ENCODE peak calls at places on chromosomes 6 and 20, in eight cellular contexts. N is GM20000, Q is nephron progenitor cell, X is pancreas, G is thoracic aorta, E is Panc1, U is cardiac fibroblast, B is HCT116. Y is an unnamed sample.

GRCh38 chr20:49323622-49324238 is 45.9 kb upstream of the ZNFX1 start:
- DNase-seq in N (peak), Q (no peak), X (no peak), G (no peak), E (no peak), U (peak), B (peak), Y (peak)

GRCh38 chr6:16162003-16162402 is 33.1 kb downstream of the MYLIP start:
- DNase-seq in N (no peak), Q (no peak), X (no peak), G (no peak), E (no peak), U (no peak), B (no peak), Y (no peak)

GRCh38 chr20:35171753-35172433 is at the start of gene PROCR:
- DNase-seq in N (peak), Q (peak), X (peak), G (peak), E (peak), U (peak), B (peak), Y (peak)

GRCh38 chr20:62792182-62792939 is 3.9 kb upstream of the MRGBP start:
- DNase-seq in N (no peak), Q (no peak), X (no peak), G (no peak), E (no peak), U (no peak), B (no peak), Y (peak)

GRCh38 chr6:163964778-163965177 is 550.3 kb downstream of the QKI start:
- DNase-seq in N (no peak), Q (no peak), X (no peak), G (no peak), E (no peak), U (no peak), B (no peak), Y (no peak)

GRCh38 chr6:1600764-1601615 is 8.7 kb upstream of the FOXC1 start:
- DNase-seq in N (no peak), Q (no peak), X (no peak), G (no peak), E (no peak), U (no peak), B (no peak), Y (no peak)

GRCh38 chr6:148619891-148620290 is 126.9 kb upstream of the UST start:
- DNase-seq in N (no peak), Q (no peak), X (no peak), G (no peak), E (no peak), U (no peak), B (no peak), Y (no peak)

GRCh38 chr20:18279231-18279630 is 9.1 kb upstream of the ZNF133 start:
- DNase-seq in N (no peak), Q (no peak), X (no peak), G (no peak), E (no peak), U (no peak), B (no peak), Y (no peak)

GRCh38 chr6:161526794-161527193 is 252.9 kb upstream of the AGPAT4 start:
- DNase-seq in N (no peak), Q (no peak), X (no peak), G (no peak), E (no peak), U (no peak), B (no peak), Y (no peak)

GRCh38 chr6:40338306-40338705 is 248.9 kb downstream of the LRFN2 start:
- DNase-seq in N (no peak), Q (no peak), X (no peak), G (no peak), E (no peak), U (no peak), B (no peak), Y (no peak)

GRCh38 chr6:43716099-43716498 is 28.5 kb upstream of the MRPS18A start:
- DNase-seq in N (no peak), Q (no peak), X (no peak), G (no peak), E (no peak), U (peak), B (no peak), Y (no peak)

GRCh38 chr6:39178235-39178634 is 51.0 kb downstream of the KCNK5 start:
- DNase-seq in N (no peak), Q (no peak), X (no peak), G (no peak), E (no peak), U (no peak), B (no peak), Y (no peak)

GRCh38 chr6:125102901-125103300 is 50.7 kb upstream of the TPD52L1 start:
- DNase-seq in N (no peak), Q (no peak), X (no peak), G (no peak), E (no peak), U (peak), B (peak), Y (peak)

GRCh38 chr20:62183426-62184142 is 756 bp downstream of the MTG2 start:
- DNase-seq in N (no peak), Q (no peak), X (peak), G (no peak), E (no peak), U (peak), B (no peak), Y (no peak)

GRCh38 chr6:32387946-32388345 is 16.2 kb upstream of the TSBP1 start:
- DNase-seq in N (no peak), Q (no peak), X (no peak), G (no peak), E (no peak), U (no peak), B (no peak), Y (no peak)

GRCh38 chr6:32397252-32397920 is 9.6 kb downstream of the BTNL2 start:
- DNase-seq in N (peak), Q (no peak), X (no peak), G (no peak), E (no peak), U (no peak), B (no peak), Y (no peak)

GRCh38 chr6:32396028-32396427 is 11.0 kb downstream of the BTNL2 start:
- DNase-seq in N (no peak), Q (no peak), X (no peak), G (no peak), E (no peak), U (no peak), B (no peak), Y (no peak)

GRCh38 chr6:32393660-32394420 is 13.1 kb downstream of the BTNL2 start:
- DNase-seq in N (no peak), Q (no peak), X (no peak), G (no peak), E (no peak), U (peak), B (no peak), Y (no peak)
- TF ChIP-seq CTCF in N (no peak), Q (no peak), X (no peak), G (no peak), E (no peak), U (no peak), B (no peak), Y (no peak)

DNA sequence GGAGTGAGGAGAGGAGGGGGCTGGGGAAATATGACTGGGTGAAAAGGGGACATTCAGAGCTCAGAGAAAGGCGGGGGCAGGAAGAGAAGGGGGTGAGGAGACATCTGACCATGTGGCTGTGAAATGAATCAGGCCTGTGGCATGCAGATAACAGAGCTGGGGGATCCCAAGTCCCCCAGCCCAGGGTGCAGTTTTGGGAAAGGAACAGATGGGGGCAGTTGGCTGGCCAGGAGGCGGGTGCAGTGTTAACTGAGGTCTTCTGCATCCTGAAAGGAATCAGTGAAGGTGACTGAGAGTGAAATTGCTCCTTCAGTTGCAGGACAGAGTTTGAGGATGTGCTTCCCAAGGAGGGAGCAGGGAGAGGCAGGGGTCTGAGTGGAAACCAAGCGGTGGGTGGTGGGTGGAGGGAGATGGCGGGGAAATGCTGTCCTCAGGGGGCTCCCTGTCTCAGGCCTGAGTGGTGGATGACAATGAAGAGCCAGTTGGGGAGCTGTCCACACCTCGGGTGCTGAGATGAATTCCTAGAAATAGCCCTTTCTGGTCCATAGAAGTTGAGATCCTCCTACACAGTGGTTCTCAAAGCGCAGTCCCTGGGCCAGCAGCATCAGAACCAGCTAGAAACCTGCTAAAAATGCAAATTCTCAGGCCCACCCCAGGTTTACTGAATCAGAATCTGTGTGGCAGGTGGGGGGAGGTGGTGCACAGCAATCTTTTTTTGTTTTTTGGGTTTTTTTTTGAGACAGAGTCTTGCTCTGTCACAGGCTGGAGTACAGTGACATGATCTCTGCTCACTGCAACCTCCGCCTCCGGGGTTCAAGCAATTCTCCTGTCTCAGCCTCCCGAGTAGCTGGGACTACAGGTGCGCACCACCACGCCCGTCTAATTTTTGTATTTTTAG is 26.0 kb upstream of the CCDC167 start:
- DNase-seq in N (no peak), Q (peak), X (no peak), G (no peak), E (no peak), U (no peak), B (no peak), Y (no peak)
- TF ChIP-seq CTCF in N (no peak), Q (no peak), X (no peak), G (no peak), E (no peak), U (no peak), B (no peak), Y (no peak)

DNA sequence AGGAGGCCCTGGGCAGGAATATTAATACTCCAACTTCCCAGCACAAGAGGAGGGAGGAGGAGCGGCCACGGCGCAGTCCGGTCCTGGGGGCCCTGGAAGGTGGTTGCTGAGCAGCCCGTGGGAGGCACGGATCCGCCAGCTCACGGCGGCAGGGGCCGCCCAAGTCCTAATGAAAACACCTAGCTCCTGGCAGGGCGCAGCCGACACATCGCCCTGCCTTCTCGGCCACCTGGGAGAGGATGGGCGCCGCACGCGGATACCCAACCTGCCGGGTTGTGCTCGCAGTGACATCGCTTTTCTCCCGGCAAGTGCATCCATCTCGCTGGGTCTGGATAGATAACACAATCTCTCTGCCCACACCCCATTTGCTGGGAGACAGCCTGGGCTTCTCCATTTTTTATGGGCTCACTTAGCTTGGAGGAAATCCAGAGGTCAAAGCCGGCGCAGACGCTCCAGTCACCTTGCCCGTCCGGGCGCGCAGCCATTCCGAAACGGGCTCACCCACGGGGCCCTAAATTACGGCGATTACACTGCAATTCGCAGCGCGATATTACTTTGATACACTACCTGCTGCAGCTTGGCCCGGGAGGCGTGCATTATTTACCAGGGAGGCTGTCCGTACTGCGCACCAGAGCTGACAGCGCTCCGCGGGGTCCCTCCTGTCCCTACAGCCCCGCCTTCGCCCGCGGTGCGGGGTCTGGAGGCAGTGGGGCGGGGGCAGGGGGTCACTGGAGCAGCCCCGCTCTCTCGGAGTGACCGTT is 36.2 kb upstream of the CCDC167 start:
- DNase-seq in N (peak), Q (peak), X (no peak), G (no peak), E (no peak), U (no peak), B (no peak), Y (peak)
- TF ChIP-seq CTCF in N (peak), Q (no peak), X (no peak), G (no peak), E (no peak), U (no peak), B (no peak), Y (no peak)

GRCh38 chr6:166637806-166638458 is 10.9 kb upstream of the RPS6KA2 start:
- DNase-seq in N (no peak), Q (no peak), X (no peak), G (no peak), E (no peak), U (no peak), B (no peak), Y (no peak)

GRCh38 chr6:166642646-166643045 is 15.6 kb upstream of the RPS6KA2 start:
- DNase-seq in N (no peak), Q (no peak), X (no peak), G (no peak), E (no peak), U (no peak), B (no peak), Y (no peak)

GRCh38 chr6:166639921-166640320 is 12.9 kb upstream of the RPS6KA2 start:
- DNase-seq in N (no peak), Q (no peak), X (no peak), G (no peak), E (no peak), U (no peak), B (no peak), Y (no peak)

GRCh38 chr6:166638566-166638965 is 11.5 kb upstream of the RPS6KA2 start:
- DNase-seq in N (no peak), Q (no peak), X (no peak), G (no peak), E (no peak), U (no peak), B (no peak), Y (no peak)

GRCh38 chr6:166640342-166641043 is 13.4 kb upstream of the RPS6KA2 start:
- DNase-seq in N (no peak), Q (no peak), X (no peak), G (no peak), E (no peak), U (peak), B (no peak), Y (peak)
- TF ChIP-seq CTCF in N (no peak), Q (no peak), X (no peak), G (no peak), E (no peak), U (no peak), B (no peak), Y (no peak)